ENCODE peak calls at places on chromosome 15, in six cellular contexts. One of them, this sample, is unnamed.

GRCh38 chr15:64705006-64705405 is 70.4 kb downstream of the RBPMS2 start:
- DNase-seq in sigmoid colon: no peak
- DNase-seq in astrocyte of the spinal cord: no peak
- DNase-seq in AG10803: no peak
- DNase-seq in fibroblast of the aortic adventitia: no peak
- DNase-seq in adrenal gland: no peak
- DNase-seq in this sample: no peak

GRCh38 chr15:68228143-68228970 is 1.2 kb downstream of the CLN6 start:
- DNase-seq in adrenal gland: no peak
- DNase-seq in sigmoid colon: no peak
- DNase-seq in AG10803: peak
- DNase-seq in astrocyte of the spinal cord: peak
- DNase-seq in fibroblast of the aortic adventitia: peak
- DNase-seq in this sample: peak

GRCh38 chr15:73524919-73525318 is 82.0 kb downstream of the REC114 start:
- DNase-seq in astrocyte of the spinal cord: no peak
- DNase-seq in sigmoid colon: no peak
- DNase-seq in fibroblast of the aortic adventitia: no peak
- DNase-seq in adrenal gland: no peak
- DNase-seq in AG10803: no peak
- DNase-seq in this sample: no peak

GRCh38 chr15:94154255-94154654 is 77.1 kb upstream of the MCTP2 start:
- DNase-seq in astrocyte of the spinal cord: no peak
- DNase-seq in AG10803: no peak
- DNase-seq in sigmoid colon: no peak
- DNase-seq in fibroblast of the aortic adventitia: no peak
- DNase-seq in adrenal gland: no peak
- DNase-seq in this sample: no peak

GRCh38 chr15:79007066-79007465 is 62.2 kb upstream of the CTSH start:
- DNase-seq in sigmoid colon: no peak
- DNase-seq in adrenal gland: no peak
- DNase-seq in AG10803: peak
- DNase-seq in astrocyte of the spinal cord: peak
- DNase-seq in fibroblast of the aortic adventitia: peak
- DNase-seq in this sample: peak

GRCh38 chr15:40941528-40942336 is 11.5 kb upstream of the CHAC1 start:
- DNase-seq in astrocyte of the spinal cord: peak
- DNase-seq in adrenal gland: peak
- DNase-seq in fibroblast of the aortic adventitia: peak
- DNase-seq in AG10803: peak
- DNase-seq in sigmoid colon: peak
- DNase-seq in this sample: peak

GRCh38 chr15:57382969-57383368 is 6.7 kb downstream of the CGNL1 start:
- DNase-seq in astrocyte of the spinal cord: no peak
- DNase-seq in fibroblast of the aortic adventitia: no peak
- DNase-seq in adrenal gland: no peak
- DNase-seq in AG10803: no peak
- DNase-seq in sigmoid colon: no peak
- DNase-seq in this sample: no peak

GRCh38 chr15:59296181-59296617 is 76.5 kb downstream of the MYO1E start:
- DNase-seq in sigmoid colon: no peak
- DNase-seq in fibroblast of the aortic adventitia: peak
- DNase-seq in AG10803: peak
- DNase-seq in astrocyte of the spinal cord: peak
- DNase-seq in adrenal gland: no peak
- DNase-seq in this sample: no peak

GRCh38 chr15:74442604-74443003 is 8.8 kb upstream of the SEMA7A start:
- DNase-seq in fibroblast of the aortic adventitia: no peak
- DNase-seq in AG10803: no peak
- DNase-seq in adrenal gland: no peak
- DNase-seq in sigmoid colon: no peak
- DNase-seq in astrocyte of the spinal cord: no peak
- DNase-seq in this sample: no peak

GRCh38 chr15:55289011-55289572 is 521 bp downstream of the RAB27A start:
- DNase-seq in AG10803: peak
- DNase-seq in sigmoid colon: peak
- DNase-seq in astrocyte of the spinal cord: peak
- DNase-seq in fibroblast of the aortic adventitia: peak
- DNase-seq in adrenal gland: peak
- DNase-seq in this sample: peak

GRCh38 chr15:45664451-45664850 is 29.6 kb downstream of the SQOR start:
- DNase-seq in astrocyte of the spinal cord: peak
- DNase-seq in AG10803: peak
- DNase-seq in sigmoid colon: no peak
- DNase-seq in fibroblast of the aortic adventitia: peak
- DNase-seq in adrenal gland: no peak
- DNase-seq in this sample: no peak

GRCh38 chr15:91357011-91357410 is 257.0 kb downstream of the SV2B start:
- DNase-seq in adrenal gland: no peak
- DNase-seq in fibroblast of the aortic adventitia: no peak
- DNase-seq in AG10803: no peak
- DNase-seq in astrocyte of the spinal cord: no peak
- DNase-seq in sigmoid colon: no peak
- DNase-seq in this sample: no peak

GRCh38 chr15:66261056-66261455 is 7.5 kb upstream of the MEGF11 start:
- DNase-seq in AG10803: no peak
- DNase-seq in fibroblast of the aortic adventitia: no peak
- DNase-seq in astrocyte of the spinal cord: no peak
- DNase-seq in sigmoid colon: no peak
- DNase-seq in adrenal gland: no peak
- DNase-seq in this sample: no peak

GRCh38 chr15:63699391-63699790 is 102.2 kb downstream of the FBXL22 start:
- DNase-seq in fibroblast of the aortic adventitia: no peak
- DNase-seq in sigmoid colon: no peak
- DNase-seq in adrenal gland: no peak
- DNase-seq in astrocyte of the spinal cord: no peak
- DNase-seq in AG10803: no peak
- DNase-seq in this sample: no peak

GRCh38 chr15:92326236-92326635 is 67.4 kb upstream of the ST8SIA2 start:
- DNase-seq in astrocyte of the spinal cord: no peak
- DNase-seq in adrenal gland: no peak
- DNase-seq in sigmoid colon: no peak
- DNase-seq in fibroblast of the aortic adventitia: no peak
- DNase-seq in AG10803: no peak
- DNase-seq in this sample: no peak

GRCh38 chr15:74807302-74807701 is 5.3 kb upstream of the LMAN1L start:
- DNase-seq in astrocyte of the spinal cord: peak
- DNase-seq in AG10803: no peak
- DNase-seq in sigmoid colon: no peak
- DNase-seq in adrenal gland: no peak
- DNase-seq in fibroblast of the aortic adventitia: peak
- DNase-seq in this sample: no peak

GRCh38 chr15:77507911-77508310 is 87.2 kb downstream of the HMG20A start:
- DNase-seq in sigmoid colon: peak
- DNase-seq in astrocyte of the spinal cord: peak
- DNase-seq in adrenal gland: no peak
- DNase-seq in fibroblast of the aortic adventitia: peak
- DNase-seq in AG10803: peak
- DNase-seq in this sample: peak

GRCh38 chr15:45790325-45790943 is 155.6 kb downstream of the SQOR start:
- DNase-seq in astrocyte of the spinal cord: no peak
- DNase-seq in fibroblast of the aortic adventitia: peak
- DNase-seq in sigmoid colon: no peak
- DNase-seq in adrenal gland: peak
- DNase-seq in AG10803: peak
- DNase-seq in this sample: peak

GRCh38 chr15:48579945-48580671 is 65.4 kb downstream of the FBN1 start:
- DNase-seq in astrocyte of the spinal cord: no peak
- DNase-seq in sigmoid colon: no peak
- DNase-seq in fibroblast of the aortic adventitia: peak
- DNase-seq in adrenal gland: no peak
- DNase-seq in AG10803: peak
- DNase-seq in this sample: no peak

GRCh38 chr15:68415061-68415460 is 16.9 kb downstream of the ITGA11 start:
- DNase-seq in fibroblast of the aortic adventitia: no peak
- DNase-seq in adrenal gland: peak
- DNase-seq in sigmoid colon: no peak
- DNase-seq in astrocyte of the spinal cord: no peak
- DNase-seq in AG10803: no peak
- DNase-seq in this sample: no peak

GRCh38 chr15:43879386-43880355 is 52.9 kb downstream of the WDR76 start:
- DNase-seq in sigmoid colon: no peak
- DNase-seq in fibroblast of the aortic adventitia: no peak
- DNase-seq in AG10803: no peak
- DNase-seq in adrenal gland: no peak
- DNase-seq in astrocyte of the spinal cord: no peak
- DNase-seq in this sample: no peak
- TF ChIP-seq CTCF in sigmoid colon: no peak
- TF ChIP-seq CTCF in fibroblast of the aortic adventitia: no peak
- TF ChIP-seq CTCF in AG10803: no peak
- TF ChIP-seq CTCF in adrenal gland: no peak
- TF ChIP-seq CTCF in astrocyte of the spinal cord: no peak
- TF ChIP-seq CTCF in this sample: no peak

GRCh38 chr15:70586241-70586640 is 177.1 kb downstream of the UACA start:
- DNase-seq in AG10803: no peak
- DNase-seq in sigmoid colon: no peak
- DNase-seq in astrocyte of the spinal cord: no peak
- DNase-seq in fibroblast of the aortic adventitia: no peak
- DNase-seq in adrenal gland: no peak
- DNase-seq in this sample: no peak

GRCh38 chr15:70582143-70582945 is 181.0 kb downstream of the UACA start:
- DNase-seq in fibroblast of the aortic adventitia: peak
- DNase-seq in sigmoid colon: no peak
- DNase-seq in AG10803: peak
- DNase-seq in adrenal gland: no peak
- DNase-seq in astrocyte of the spinal cord: peak
- DNase-seq in this sample: no peak

GRCh38 chr15:70585707-70586034 is 177.7 kb downstream of the UACA start:
- DNase-seq in AG10803: no peak
- DNase-seq in sigmoid colon: no peak
- DNase-seq in fibroblast of the aortic adventitia: no peak
- DNase-seq in astrocyte of the spinal cord: no peak
- DNase-seq in adrenal gland: no peak
- DNase-seq in this sample: no peak

GRCh38 chr15:70584441-70584837 is 178.9 kb downstream of the UACA start:
- DNase-seq in sigmoid colon: no peak
- DNase-seq in adrenal gland: no peak
- DNase-seq in astrocyte of the spinal cord: no peak
- DNase-seq in fibroblast of the aortic adventitia: no peak
- DNase-seq in AG10803: no peak
- DNase-seq in this sample: no peak

DNA sequence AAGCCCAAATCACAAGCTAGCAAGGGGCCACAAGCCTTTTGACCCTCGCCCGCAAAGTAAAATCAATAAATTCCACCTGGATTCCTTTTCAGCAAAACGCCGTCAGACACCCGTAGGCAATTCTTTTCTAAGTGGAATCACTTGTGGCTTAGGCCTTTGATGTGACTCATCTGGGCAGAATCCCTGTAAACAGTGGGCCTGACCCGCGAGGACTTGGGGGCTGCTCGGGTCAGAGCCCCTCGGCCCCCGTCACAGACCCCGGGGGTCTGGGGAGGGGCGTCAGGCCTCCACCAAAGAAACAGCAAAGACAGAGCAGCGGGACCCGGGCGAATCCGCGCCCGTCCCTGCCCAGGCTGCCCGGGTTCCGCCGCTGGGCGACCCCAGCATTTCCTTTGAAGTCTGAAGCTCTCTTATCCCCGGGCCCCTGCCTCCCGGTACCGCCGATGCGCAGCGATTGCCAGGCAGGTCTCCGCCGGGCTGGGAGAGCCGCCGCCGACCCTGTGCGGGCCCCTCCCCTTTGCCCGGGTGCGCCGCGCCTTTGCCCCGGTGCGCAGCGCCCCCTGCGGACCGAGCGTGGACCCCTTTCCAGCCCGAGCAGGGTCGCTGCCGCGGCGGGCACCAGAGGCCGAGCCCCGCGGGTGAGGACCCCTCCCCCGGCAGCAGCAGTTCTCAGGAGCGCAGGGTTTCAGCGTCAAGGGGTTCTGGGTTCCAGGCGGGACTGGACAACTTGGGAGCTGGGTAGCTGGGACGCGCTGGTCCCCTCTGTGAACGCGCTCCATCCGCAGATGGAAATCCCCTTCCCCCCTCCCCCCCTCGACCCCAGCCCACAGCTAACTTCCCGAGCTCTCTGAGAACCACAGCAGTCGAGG is 178.3 kb downstream of the UACA start:
- DNase-seq in AG10803: peak
- DNase-seq in fibroblast of the aortic adventitia: no peak
- DNase-seq in sigmoid colon: no peak
- DNase-seq in astrocyte of the spinal cord: peak
- DNase-seq in adrenal gland: no peak
- DNase-seq in this sample: peak
- H3K4me3 ChIP-seq in AG10803: no peak
- H3K4me3 ChIP-seq in fibroblast of the aortic adventitia: no peak
- H3K4me3 ChIP-seq in sigmoid colon: peak
- H3K4me3 ChIP-seq in astrocyte of the spinal cord: peak
- H3K4me3 ChIP-seq in adrenal gland: no peak
- H3K4me3 ChIP-seq in this sample: no peak

DNA sequence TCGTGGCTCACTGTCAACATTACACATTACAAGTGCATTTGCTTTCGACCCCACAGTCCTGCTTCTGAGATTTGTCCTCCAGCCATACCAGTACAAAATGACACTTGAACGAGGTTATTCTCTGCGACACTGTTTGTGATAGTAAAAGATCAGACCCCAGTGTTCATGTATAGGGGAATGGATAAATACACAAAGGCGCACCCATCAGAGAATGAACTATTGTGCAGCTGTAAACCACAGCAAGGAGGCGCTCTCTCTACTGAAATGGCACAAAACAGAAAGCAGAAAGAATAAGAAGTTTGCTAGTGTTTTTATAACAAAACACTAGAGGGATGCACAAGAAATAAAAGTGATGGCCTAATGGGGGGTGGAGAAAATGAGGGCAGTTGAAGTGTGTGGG is 4.9 kb upstream of the CHSY1 start:
- DNase-seq in astrocyte of the spinal cord: no peak
- DNase-seq in adrenal gland: no peak
- DNase-seq in fibroblast of the aortic adventitia: no peak
- DNase-seq in sigmoid colon: no peak
- DNase-seq in AG10803: no peak
- DNase-seq in this sample: no peak
- TF ChIP-seq CTCF in astrocyte of the spinal cord: peak
- TF ChIP-seq CTCF in adrenal gland: no peak
- TF ChIP-seq CTCF in fibroblast of the aortic adventitia: peak
- TF ChIP-seq CTCF in sigmoid colon: no peak
- TF ChIP-seq CTCF in AG10803: peak
- TF ChIP-seq CTCF in this sample: peak

DNA sequence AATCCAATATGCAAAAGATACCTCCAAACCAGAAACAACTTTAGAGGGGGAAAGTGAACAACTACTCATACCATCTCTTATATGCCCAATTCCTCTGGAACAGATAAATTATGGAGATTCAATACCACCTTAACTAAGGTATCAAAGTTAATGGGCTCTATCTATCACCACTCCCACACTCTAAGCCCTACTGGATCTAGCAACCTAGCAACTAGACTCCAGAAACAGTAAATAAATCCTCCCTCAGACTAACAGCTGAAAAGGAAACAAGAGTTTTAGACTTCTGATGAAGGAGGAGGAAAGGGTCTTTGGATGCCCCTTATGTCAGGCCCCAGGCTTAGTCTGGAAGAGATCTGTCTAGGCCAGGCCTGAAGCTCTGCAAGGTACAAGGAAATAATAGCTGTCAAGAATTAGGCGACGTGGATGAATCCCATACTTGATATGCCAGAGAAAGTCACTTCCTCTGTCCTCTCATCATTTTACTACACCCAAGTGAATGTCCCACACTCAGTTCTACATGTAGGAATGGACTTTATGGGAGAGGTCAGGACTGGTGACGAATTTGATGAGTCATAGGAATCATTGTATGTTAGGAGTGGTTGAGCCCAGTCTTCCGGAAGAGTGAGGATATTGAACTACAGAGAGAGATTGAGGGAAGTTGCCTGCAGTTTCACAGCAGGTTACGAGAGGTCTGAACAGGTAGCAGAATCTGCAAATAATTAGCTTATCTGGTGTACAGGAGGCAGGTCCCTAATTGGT is 113.8 kb downstream of the AKAP13 start:
- DNase-seq in AG10803: peak
- DNase-seq in sigmoid colon: no peak
- DNase-seq in fibroblast of the aortic adventitia: peak
- DNase-seq in astrocyte of the spinal cord: peak
- DNase-seq in adrenal gland: no peak
- DNase-seq in this sample: peak
- H3K4me3 ChIP-seq in AG10803: no peak
- H3K4me3 ChIP-seq in sigmoid colon: no peak
- H3K4me3 ChIP-seq in fibroblast of the aortic adventitia: no peak
- H3K4me3 ChIP-seq in astrocyte of the spinal cord: no peak
- H3K4me3 ChIP-seq in adrenal gland: no peak
- H3K4me3 ChIP-seq in this sample: no peak

This sample was measured in bronchial epithelial cell.